ENCODE peak calls at places on chromosomes 5 and 9, in ten cellular contexts. O is tibial artery, H is nephron progenitor cell, L is bronchial epithelial cell, R is RWPE1, P is brain microvascular endothelial cell, A is uterus, K is upper lobe of left lung, I is A549, S is fibroblast of the aortic adventitia. C is an unnamed sample.

GRCh38 chr9:92770005-92770995 is 5.7 kb upstream of the BICD2 start:
- DNase-seq in L (peak), S (no peak), K (no peak), R (peak), A (no peak), O (peak), H (no peak), I (no peak), P (no peak), C (no peak)

GRCh38 chr9:75889977-75890540 is 414 bp upstream of the PCSK5 start:
- DNase-seq in L (peak), S (peak), A (peak), H (peak), R (no peak), O (peak), I (peak), K (no peak), P (peak), C (peak)

GRCh38 chr9:133477992-133478850 is 678 bp downstream of the SLC2A6 start:
- DNase-seq in H (peak), P (peak), O (no peak), L (peak), S (peak), R (peak), A (no peak), I (no peak), K (no peak), C (peak)

GRCh38 chr5:14672508-14673394 is 8.2 kb downstream of the OTULIN start:
- DNase-seq in H (no peak), A (no peak), P (no peak), L (peak), K (no peak), S (no peak), I (no peak), O (no peak), R (no peak), C (no peak)

GRCh38 chr9:7316967-7317366 is 482.6 kb downstream of the DMAC1 start:
- DNase-seq in L (no peak), O (no peak), P (no peak), I (no peak), K (no peak), A (no peak), S (no peak), R (no peak), H (no peak), C (no peak)

GRCh38 chr5:32030686-32031478 is 143.2 kb downstream of the GOLPH3 start:
- DNase-seq in S (no peak), H (no peak), P (no peak), A (no peak), L (peak), O (no peak), R (no peak), I (no peak), K (no peak), C (no peak)

GRCh38 chr9:112971415-112971814 is 40.6 kb downstream of the ZNF883 start:
- DNase-seq in K (no peak), O (no peak), A (no peak), H (peak), L (no peak), I (no peak), S (peak), R (no peak), P (no peak), C (no peak)

GRCh38 chr9:70285246-70285645 is 26.5 kb downstream of the SMC5 start:
- DNase-seq in H (no peak), K (no peak), A (peak), S (peak), R (no peak), L (no peak), O (no peak), P (no peak), I (no peak), C (no peak)

GRCh38 chr5:139649082-139649991 is 1.2 kb downstream of the CXXC5 start:
- DNase-seq in I (no peak), A (no peak), O (peak), K (peak), L (no peak), H (peak), P (no peak), S (no peak), R (no peak), C (no peak)

GRCh38 chr9:93575706-93576295 is 583 bp upstream of the PHF2 start:
- DNase-seq in K (peak), H (peak), P (no peak), A (peak), O (peak), I (peak), R (peak), S (peak), L (no peak), C (peak)

GRCh38 chr5:110112355-110112754 is 422.6 kb downstream of the MAN2A1 start:
- DNase-seq in A (no peak), H (no peak), P (no peak), R (no peak), O (no peak), I (no peak), L (no peak), K (no peak), S (no peak), C (no peak)

GRCh38 chr9:114285166-114285867 is 37.6 kb upstream of the ORM1 start:
- DNase-seq in L (peak), H (peak), I (no peak), R (peak), A (peak), O (peak), P (peak), K (peak), S (peak), C (no peak)

GRCh38 chr5:1460054-1460682 is 14.9 kb upstream of the SLC6A3 start:
- DNase-seq in I (no peak), K (peak), O (peak), L (no peak), P (no peak), S (no peak), R (no peak), H (no peak), A (no peak), C (no peak)

GRCh38 chr5:103224118-103224893 is 34.3 kb upstream of the MACIR start:
- DNase-seq in P (peak), K (no peak), S (peak), L (peak), R (peak), O (no peak), A (no peak), H (peak), I (no peak), C (peak)

GRCh38 chr9:131174681-131175239 is 49.4 kb downstream of the NUP214 start:
- DNase-seq in H (no peak), K (no peak), I (no peak), O (no peak), L (no peak), A (no peak), S (no peak), R (no peak), P (no peak), C (no peak)

GRCh38 chr9:102521097-102521755 is 473.9 kb upstream of the CYLC2 start:
- DNase-seq in H (no peak), I (no peak), P (no peak), S (no peak), K (no peak), O (no peak), R (peak), A (no peak), L (no peak), C (no peak)

GRCh38 chr9:136017813-136018190 is 56.6 kb upstream of the UBAC1 start:
- DNase-seq in P (no peak), K (peak), R (no peak), S (no peak), O (peak), I (no peak), A (peak), L (no peak), H (no peak), C (no peak)

GRCh38 chr9:21415492-21416267 is 6.8 kb downstream of the IFNA8 start:
- DNase-seq in O (no peak), S (no peak), L (no peak), K (no peak), P (no peak), A (no peak), R (no peak), H (no peak), I (no peak), C (no peak)

GRCh38 chr5:67537439-67538342 is 341.1 kb upstream of the CD180 start:
- DNase-seq in A (no peak), S (peak), P (no peak), R (no peak), K (no peak), H (no peak), I (no peak), O (no peak), L (no peak), C (peak)

GRCh38 chr9:98971168-98971914 is 27.6 kb downstream of the COL15A1 start:
- DNase-seq in R (peak), I (no peak), K (no peak), A (no peak), O (peak), S (peak), P (peak), L (peak), H (no peak), C (no peak)

GRCh38 chr9:124130277-124131075 is 118.9 kb downstream of the LHX2 start:
- DNase-seq in K (no peak), I (no peak), S (no peak), P (no peak), H (no peak), A (no peak), O (peak), L (no peak), R (no peak), C (no peak)

GRCh38 chr9:131094622-131095021 is 1.7 kb upstream of the AIF1L start:
- DNase-seq in O (no peak), P (peak), H (no peak), R (peak), K (no peak), S (peak), L (peak), I (no peak), A (no peak), C (no peak)

GRCh38 chr5:56159521-56159947 is 73.6 kb downstream of the ANKRD55 start:
- DNase-seq in H (no peak), L (peak), R (peak), K (no peak), O (no peak), S (no peak), A (no peak), P (no peak), I (no peak), C (no peak)

GRCh38 chr9:107620801-107621200 is 131.2 kb upstream of the KLF4 start:
- DNase-seq in H (no peak), S (no peak), R (no peak), O (no peak), K (peak), I (no peak), P (no peak), L (no peak), A (peak), C (no peak)

GRCh38 chr5:153511632-153512031 is 21.2 kb downstream of the GRIA1 start:
- DNase-seq in R (no peak), P (no peak), K (no peak), S (no peak), I (no peak), O (no peak), L (no peak), H (no peak), A (no peak), C (no peak)

GRCh38 chr9:13444272-13444608 is 164.7 kb upstream of the MPDZ start:
- DNase-seq in L (no peak), K (no peak), H (no peak), S (no peak), I (no peak), O (no peak), A (no peak), R (no peak), P (no peak), C (no peak)

GRCh38 chr9:34612788-34613390 is 992 bp upstream of the RPP25L start:
- DNase-seq in O (peak), K (no peak), L (peak), R (peak), H (peak), P (peak), S (peak), A (peak), I (peak), C (peak)

GRCh38 chr9:19371942-19372341 is 8.1 kb downstream of the RPS6 start:
- DNase-seq in S (no peak), K (no peak), P (no peak), I (no peak), H (no peak), R (peak), O (no peak), A (no peak), L (peak), C (no peak)

GRCh38 chr5:87829214-87829551 is 416.5 kb upstream of the CCNH start:
- DNase-seq in R (peak), A (peak), H (no peak), P (peak), I (no peak), K (no peak), S (peak), L (peak), O (peak), C (no peak)

GRCh38 chr9:99056876-99057664 is 47.8 kb upstream of the TGFBR1 start:
- DNase-seq in P (peak), L (peak), I (no peak), S (peak), O (no peak), R (peak), H (no peak), K (no peak), A (no peak), C (no peak)

GRCh38 chr9:18786196-18786595 is 246.8 kb downstream of the SAXO1 start:
- DNase-seq in R (no peak), S (no peak), K (no peak), O (no peak), A (no peak), I (no peak), H (no peak), P (no peak), L (no peak), C (no peak)

DNA sequence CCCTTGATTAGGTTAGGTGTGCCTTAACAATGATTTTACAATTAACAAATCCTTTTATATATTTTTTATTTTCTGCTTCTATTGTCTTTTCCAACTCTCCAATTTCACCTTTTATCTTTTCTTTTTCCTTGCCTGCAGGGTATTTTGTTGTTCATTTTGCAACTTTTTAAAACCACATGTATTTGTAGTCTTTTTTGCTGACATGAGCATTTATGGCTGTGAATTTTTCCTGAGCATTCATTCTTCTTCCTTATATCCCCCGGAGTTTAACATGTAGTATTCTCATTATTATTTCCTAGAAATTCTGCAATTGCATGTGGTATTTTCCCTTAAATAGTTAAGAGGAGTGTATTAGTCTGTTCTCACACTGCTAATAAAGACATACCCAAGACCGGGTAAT is 41.6 kb downstream of the FAM81B start:
- DNase-seq in K (no peak), P (no peak), A (no peak), R (no peak), I (no peak), S (no peak), L (no peak), O (no peak), H (no peak), C (no peak)
- TF ChIP-seq CTCF in K (no peak), P (no peak), A (no peak), R (no peak), I (no peak), S (no peak), L (no peak), O (no peak), H (no peak), C (no peak)

DNA sequence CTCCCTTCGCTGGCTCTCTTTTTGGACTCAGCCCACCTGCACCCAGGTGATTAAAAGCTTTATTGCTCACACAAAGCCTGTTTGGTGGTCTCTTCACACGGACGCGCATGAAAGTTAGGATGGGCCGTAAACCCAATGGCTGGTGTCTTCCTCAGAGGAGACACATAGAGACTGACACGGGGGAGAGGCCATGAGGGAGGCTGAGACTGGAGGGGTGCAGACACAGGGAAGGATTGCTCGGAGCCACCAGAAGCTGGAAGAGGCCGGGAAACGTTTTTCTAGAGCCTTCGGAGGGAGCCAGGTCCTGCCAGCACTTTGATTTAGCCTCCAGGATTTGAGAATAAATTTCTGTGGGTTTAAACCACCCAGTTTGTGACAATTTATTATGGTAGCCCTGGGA is 274.9 kb downstream of the AGTPBP1 start:
- DNase-seq in P (no peak), H (no peak), R (no peak), K (no peak), I (no peak), A (no peak), L (no peak), S (no peak), O (no peak), C (no peak)
- TF ChIP-seq CTCF in P (no peak), H (no peak), R (no peak), K (no peak), I (no peak), A (no peak), L (no peak), S (no peak), O (no peak), C (no peak)

GRCh38 chr5:81245871-81246235 is 12.7 kb downstream of the CKMT2 start:
- DNase-seq in S (no peak), K (no peak), L (peak), O (no peak), I (no peak), H (no peak), A (no peak), R (no peak), P (no peak), C (no peak)

GRCh38 chr5:81250004-81250403 is 16.9 kb downstream of the CKMT2 start:
- DNase-seq in A (no peak), L (no peak), P (no peak), O (no peak), S (no peak), K (no peak), H (no peak), I (no peak), R (no peak), C (no peak)

GRCh38 chr5:81247441-81247972 is 14.4 kb downstream of the CKMT2 start:
- DNase-seq in P (peak), L (peak), O (no peak), S (peak), R (peak), I (no peak), A (no peak), H (no peak), K (no peak), C (no peak)

GRCh38 chr5:81251922-81252321 is 18.8 kb downstream of the CKMT2 start:
- DNase-seq in I (no peak), R (no peak), O (no peak), A (no peak), K (no peak), L (no peak), H (no peak), S (no peak), P (no peak), C (no peak)

DNA sequence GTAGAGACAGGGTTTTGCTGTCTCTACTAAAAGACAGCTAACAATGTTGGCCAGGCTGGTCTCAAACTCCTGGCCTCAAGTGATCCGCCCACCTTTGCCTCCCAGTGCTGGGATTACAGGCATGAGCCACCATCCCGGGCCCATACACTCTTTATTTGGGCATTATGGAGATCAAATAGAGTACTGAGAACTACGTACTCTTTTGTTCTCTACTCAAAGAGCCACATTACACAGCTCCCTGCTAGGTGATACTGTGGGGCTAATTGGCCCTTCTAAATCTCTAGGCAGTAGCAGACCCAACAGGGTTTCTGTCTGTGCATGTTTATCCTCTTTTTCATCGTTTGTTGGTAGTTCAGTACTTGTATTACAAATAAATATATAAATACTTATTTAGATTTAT is 16.1 kb downstream of the CKMT2 start:
- DNase-seq in K (no peak), I (no peak), R (no peak), S (no peak), O (no peak), P (no peak), L (no peak), A (no peak), H (no peak), C (no peak)
- TF ChIP-seq CTCF in K (no peak), I (no peak), R (no peak), S (no peak), O (no peak), P (no peak), L (no peak), A (no peak), H (no peak), C (no peak)

GRCh38 chr5:129363991-129364390 is 96.1 kb upstream of the ADAMTS19 start:
- DNase-seq in P (no peak), L (no peak), I (no peak), A (no peak), K (no peak), H (no peak), O (no peak), S (no peak), R (no peak), C (no peak)

GRCh38 chr5:129359450-129359849 is 100.6 kb upstream of the ADAMTS19 start:
- DNase-seq in P (no peak), O (no peak), H (no peak), R (no peak), L (peak), S (no peak), K (no peak), A (no peak), I (no peak), C (no peak)

GRCh38 chr5:129361441-129362025 is 98.6 kb upstream of the ADAMTS19 start:
- DNase-seq in A (no peak), K (no peak), P (no peak), H (no peak), L (peak), O (no peak), R (no peak), S (peak), I (no peak), C (no peak)

GRCh38 chr5:129356846-129357245 is 103.3 kb upstream of the ADAMTS19 start:
- DNase-seq in K (no peak), I (no peak), S (no peak), P (no peak), R (no peak), O (no peak), H (no peak), L (no peak), A (no peak), C (no peak)

DNA sequence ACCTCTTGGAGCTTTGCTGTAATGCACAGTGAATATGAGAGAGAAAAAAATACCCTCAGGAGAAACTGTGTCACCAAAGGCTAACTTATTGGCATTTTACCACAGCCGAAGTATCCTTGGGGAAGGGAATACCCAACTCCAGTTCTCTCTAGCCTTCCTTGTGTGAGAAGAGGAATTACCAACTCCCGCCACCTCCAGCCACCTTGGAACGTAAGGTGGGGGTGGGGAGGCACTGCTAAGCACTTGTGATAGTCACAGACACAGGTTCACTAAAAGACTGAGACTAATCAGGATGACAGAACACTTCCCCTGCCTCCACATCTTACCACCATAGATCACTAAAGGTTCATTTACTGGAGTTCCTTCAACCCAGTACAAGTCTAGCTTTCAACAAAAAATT is 102.0 kb upstream of the ADAMTS19 start:
- DNase-seq in P (no peak), R (no peak), L (no peak), I (no peak), A (no peak), K (no peak), H (no peak), S (no peak), O (no peak), C (no peak)
- TF ChIP-seq CTCF in P (no peak), R (no peak), L (no peak), I (no peak), A (no peak), K (no peak), H (no peak), S (no peak), O (no peak), C (no peak)

GRCh38 chr5:78224358-78224757 is 70.1 kb downstream of the AP3B1 start:
- DNase-seq in L (no peak), I (no peak), P (no peak), O (no peak), R (no peak), S (no peak), K (no peak), A (no peak), H (no peak), C (no peak)

GRCh38 chr5:78221467-78221866 is 73.0 kb downstream of the AP3B1 start:
- DNase-seq in A (no peak), L (no peak), P (no peak), S (no peak), I (no peak), O (no peak), K (no peak), H (no peak), R (no peak), C (no peak)

DNA sequence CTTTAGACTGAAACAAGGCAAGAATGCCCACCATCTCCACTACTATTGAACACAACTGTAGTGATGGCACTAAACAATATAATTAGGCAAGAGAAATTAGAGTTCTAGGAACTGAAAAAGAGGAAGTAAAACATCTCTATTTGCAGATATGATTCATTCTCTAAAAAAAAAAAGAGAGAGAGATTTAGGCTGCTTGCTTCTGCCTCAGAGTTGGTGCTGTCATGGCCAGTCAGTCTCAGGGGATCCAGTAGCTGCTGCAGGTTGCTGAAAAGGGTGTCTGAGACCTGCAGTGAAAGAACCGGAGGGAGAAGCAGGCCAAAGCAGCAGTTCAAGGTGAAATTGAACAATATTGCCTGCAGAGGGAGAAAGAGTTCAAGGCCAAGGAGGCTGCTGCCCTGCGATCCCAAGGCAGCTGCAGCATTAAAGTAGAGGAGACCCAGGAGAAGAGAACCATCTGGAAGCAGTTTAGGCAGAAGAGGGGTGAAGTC is 72.5 kb downstream of the AP3B1 start:
- DNase-seq in L (peak), O (no peak), S (peak), P (peak), R (no peak), I (no peak), H (no peak), A (no peak), K (no peak), C (peak)
- TF ChIP-seq CTCF in L (no peak), O (no peak), S (peak), P (peak), R (no peak), I (no peak), H (no peak), A (no peak), K (no peak), C (peak)